ENCODE peak calls at places on chromosomes 5 and 9, in eight cellular contexts. V is C1 segment of cervical spinal cord; X is activated T-helper 1 cell treated with anti-CD3 and anti-CD28 coated beads, Interleukin-2, amount 50 U/mL, for 16 hours; S is WTC11; U is KBM-7; Z is RWPE1; C is brain microvascular endothelial cell; W is fibroblast of pulmonary artery. B is an unnamed sample.
A peak's percentile ranks its signal among the peaks of the same experiment; 100 is the strongest.

GRCh38 chr9:97954550-97954989 is 16.6 kb upstream of the HEMGN start:
- DNase-seq in V (no peak), X (peak; percentile 15), S (peak; percentile 71), U (peak; percentile 53), Z (peak; percentile 84), C (no peak), W (peak; percentile 26), B (peak; percentile 34)

GRCh38 chr9:136525841-136526499 is 19.9 kb downstream of the NOTCH1 start:
- DNase-seq in V (peak; percentile 56), X (no peak), S (no peak), U (no peak), Z (no peak), C (no peak), W (no peak), B (peak; percentile 62)

GRCh38 chr9:109766351-109766750 is 13.6 kb upstream of the PALM2AKAP2 start:
- DNase-seq in V (no peak), X (no peak), S (no peak), U (no peak), Z (peak; percentile 91), C (peak; percentile 71), W (peak; percentile 79), B (no peak)

GRCh38 chr9:133264235-133264764 is 10.7 kb downstream of the ABO start:
- DNase-seq in V (no peak), X (no peak), S (no peak), U (no peak), Z (no peak), C (no peak), W (no peak), B (no peak)

GRCh38 chr5:61366841-61367240 is 34.8 kb downstream of the ZSWIM6 start:
- DNase-seq in V (no peak), X (no peak), S (no peak), U (no peak), Z (no peak), C (no peak), W (no peak), B (no peak)

GRCh38 chr9:13967011-13967410 is 346.9 kb downstream of the NFIB start:
- DNase-seq in V (no peak), X (no peak), S (no peak), U (no peak), Z (no peak), C (peak; percentile 26), W (peak; percentile 31), B (no peak)

GRCh38 chr5:178067705-178068104 is 45.6 kb upstream of the N4BP3 start:
- DNase-seq in V (no peak), X (no peak), S (no peak), U (no peak), Z (no peak), C (no peak), W (no peak), B (no peak)

GRCh38 chr5:80619081-80619480 is 35.4 kb upstream of the MSH3 start:
- DNase-seq in V (no peak), X (no peak), S (no peak), U (peak; percentile 31), Z (no peak), C (no peak), W (no peak), B (no peak)

GRCh38 chr5:57538341-57538955 is 55.8 kb upstream of the ACTBL2 start:
- DNase-seq in V (no peak), X (no peak), S (no peak), U (no peak), Z (peak; percentile 68), C (peak; percentile 79), W (peak; percentile 88), B (no peak)

GRCh38 chr5:109273594-109273993 is 136.2 kb downstream of the PJA2 start:
- DNase-seq in V (no peak), X (no peak), S (no peak), U (no peak), Z (no peak), C (no peak), W (no peak), B (no peak)

GRCh38 chr5:133675376-133676154 is 63.2 kb upstream of the FSTL4 start:
- DNase-seq in V (no peak), X (no peak), S (peak; percentile 18), U (no peak), Z (no peak), C (no peak), W (no peak), B (no peak)

GRCh38 chr9:1938675-1939170 is 76.4 kb upstream of the SMARCA2 start:
- DNase-seq in V (no peak), X (no peak), S (no peak), U (no peak), Z (no peak), C (no peak), W (no peak), B (no peak)

GRCh38 chr9:112355305-112355953 is 22.0 kb upstream of the PTBP3 start:
- DNase-seq in V (no peak), X (no peak), S (no peak), U (no peak), Z (no peak), C (no peak), W (peak; percentile 56), B (no peak)

GRCh38 chr9:15274425-15274824 is 32.6 kb downstream of the TTC39B start:
- DNase-seq in V (no peak), X (no peak), S (no peak), U (no peak), Z (no peak), C (no peak), W (no peak), B (no peak)

GRCh38 chr9:16202913-16203734 is 650.3 kb downstream of the CCDC171 start:
- DNase-seq in V (no peak), X (no peak), S (no peak), U (no peak), Z (peak; percentile 91), C (peak; percentile 92), W (peak; percentile 86), B (no peak)

GRCh38 chr5:72314571-72315172 is 5.4 kb downstream of the MRPS27 start:
- DNase-seq in V (no peak), X (no peak), S (no peak), U (peak; percentile 18), Z (peak; percentile 43), C (peak; percentile 81), W (peak; percentile 87), B (no peak)

GRCh38 chr9:94696545-94696944 is 30.0 kb upstream of the AOPEP start:
- DNase-seq in V (no peak), X (no peak), S (no peak), U (no peak), Z (no peak), C (no peak), W (no peak), B (no peak)

GRCh38 chr5:81393783-81394718 is at the start of gene ACOT12:
- DNase-seq in V (no peak), X (no peak), S (peak; percentile 59), U (no peak), Z (no peak), C (peak; percentile 4), W (peak; percentile 24), B (peak; percentile 72)

GRCh38 chr5:157855404-157855994 is 3.4 kb downstream of the CLINT1 start:
- DNase-seq in V (no peak), X (no peak), S (peak; percentile 62), U (peak; percentile 79), Z (peak; percentile 62), C (peak; percentile 58), W (peak; percentile 79), B (peak; percentile 41)

GRCh38 chr9:90998573-90998972 is 197.0 kb downstream of the SYK start:
- DNase-seq in V (no peak), X (no peak), S (no peak), U (no peak), Z (no peak), C (no peak), W (no peak), B (no peak)

GRCh38 chr5:130337179-130337888 is 433.1 kb downstream of the CHSY3 start:
- DNase-seq in V (no peak), X (no peak), S (no peak), U (no peak), Z (peak; percentile 79), C (peak; percentile 75), W (peak; percentile 89), B (no peak)

GRCh38 chr5:169244812-169245211 is 56.1 kb downstream of the SLIT3 start:
- DNase-seq in V (no peak), X (no peak), S (no peak), U (no peak), Z (no peak), C (no peak), W (no peak), B (no peak)

GRCh38 chr5:15807861-15808260 is 307.9 kb downstream of the FBXL7 start:
- DNase-seq in V (no peak), X (no peak), S (peak; percentile 22), U (no peak), Z (no peak), C (peak; percentile 60), W (peak; percentile 54), B (no peak)

GRCh38 chr5:1671351-1671750 is 128.3 kb downstream of the MRPL36 start:
- DNase-seq in V (no peak), X (no peak), S (no peak), U (no peak), Z (no peak), C (no peak), W (no peak), B (no peak)

GRCh38 chr5:103259705-103260355 is 1.3 kb downstream of the MACIR start:
- DNase-seq in V (no peak), X (no peak), S (peak; percentile 31), U (peak; percentile 64), Z (peak; percentile 50), C (peak; percentile 35), W (peak; percentile 44), B (no peak)

GRCh38 chr9:4048441-4048840 is 251.4 kb downstream of the GLIS3 start:
- DNase-seq in V (no peak), X (no peak), S (no peak), U (no peak), Z (no peak), C (peak; percentile 31), W (peak; percentile 68), B (no peak)

GRCh38 chr5:67211926-67212325 is 15.3 kb upstream of the CD180 start:
- DNase-seq in V (no peak), X (no peak), S (no peak), U (no peak), Z (peak; percentile 76), C (peak; percentile 69), W (peak; percentile 77), B (no peak)

GRCh38 chr5:6461793-6462650 is 13.4 kb downstream of the UBE2QL1 start:
- DNase-seq in V (no peak), X (no peak), S (no peak), U (no peak), Z (no peak), C (no peak), W (no peak), B (no peak)

GRCh38 chr9:76271755-76272154 is 122.5 kb downstream of the RFK start:
- DNase-seq in V (no peak), X (no peak), S (no peak), U (no peak), Z (no peak), C (peak; percentile 47), W (peak; percentile 23), B (no peak)

GRCh38 chr5:76406567-76407155 is 3.6 kb downstream of the IQGAP2 start:
- DNase-seq in V (no peak), X (no peak), S (no peak), U (peak; percentile 41), Z (no peak), C (no peak), W (no peak), B (no peak)

GRCh38 chr9:132074736-132075135 is 4.9 kb downstream of the MED27 start:
- DNase-seq in V (no peak), X (no peak), S (no peak), U (no peak), Z (no peak), C (peak; percentile 69), W (peak; percentile 60), B (no peak)

GRCh38 chr9:18985464-18985951 is 47.5 kb downstream of the SAXO1 start:
- DNase-seq in V (no peak), X (no peak), S (no peak), U (no peak), Z (no peak), C (no peak), W (no peak), B (peak; percentile 7)

GRCh38 chr9:96485280-96485679 is 35.3 kb downstream of the HABP4 start:
- DNase-seq in V (no peak), X (no peak), S (no peak), U (no peak), Z (no peak), C (no peak), W (no peak), B (no peak)

GRCh38 chr9:116837038-116837998 is 150.2 kb downstream of the TRIM32 start:
- DNase-seq in V (no peak), X (no peak), S (no peak), U (no peak), Z (peak; percentile 90), C (no peak), W (no peak), B (no peak)

B was measured in nephron progenitor cell.